ENCODE peak calls at places on chromosomes 5 and 9, in nine cellular contexts. L is A549; I is CD4-positive, CD25-positive, alpha-beta regulatory T cell; H is cardiac fibroblast; M is testis; X is gastrocnemius medialis; E is CD4-positive, alpha-beta memory T cell; C is heart right ventricle; V is endodermal cell. T is an unnamed sample.

GRCh38 chr9:37496020-37496419 is 10.3 kb downstream of the POLR1E start:
- DNase-seq in I (no peak), L (no peak), V (peak), H (no peak), M (no peak), X (no peak), C (no peak), E (no peak), T (no peak)

GRCh38 chr5:111252799-111253564 is 28.8 kb downstream of the CAMK4 start:
- DNase-seq in H (no peak), X (no peak), M (no peak), E (peak), L (no peak), C (no peak), V (no peak), I (peak), T (no peak)

GRCh38 chr9:71812385-71812784 is 44.1 kb upstream of the CEMIP2 start:
- DNase-seq in I (no peak), L (no peak), X (peak), M (peak), H (peak), C (peak), V (no peak), E (no peak), T (peak)

GRCh38 chr9:100579665-100580064 is 1.8 kb downstream of the CAVIN4 start:
- DNase-seq in M (no peak), L (no peak), X (no peak), C (no peak), V (no peak), H (peak), I (no peak), E (no peak), T (peak)

GRCh38 chr9:86714976-86715375 is 232.3 kb downstream of the GAS1 start:
- DNase-seq in X (no peak), V (no peak), L (no peak), E (no peak), M (no peak), I (no peak), C (no peak), H (peak), T (peak)

GRCh38 chr9:87392091-87392490 is 105.6 kb upstream of the DAPK1 start:
- DNase-seq in M (no peak), E (no peak), V (no peak), H (no peak), I (no peak), L (no peak), X (no peak), C (no peak), T (no peak)

GRCh38 chr9:68507796-68508145 is 32.9 kb downstream of the TMEM252 start:
- DNase-seq in I (no peak), X (no peak), C (no peak), E (no peak), H (no peak), M (no peak), V (no peak), L (no peak), T (no peak)

GRCh38 chr9:6498982-6499381 is 86.0 kb downstream of the UHRF2 start:
- DNase-seq in C (no peak), X (no peak), M (no peak), E (no peak), V (no peak), H (peak), L (no peak), I (no peak), T (peak)

GRCh38 chr9:134980516-134980915 is 62.8 kb upstream of the FCN1 start:
- DNase-seq in X (no peak), M (no peak), V (no peak), I (no peak), E (no peak), L (no peak), C (no peak), H (no peak), T (no peak)

GRCh38 chr9:80294318-80294717 is 722.6 kb downstream of the TLE4 start:
- DNase-seq in L (no peak), X (no peak), I (no peak), C (no peak), V (no peak), M (no peak), H (no peak), E (no peak), T (no peak)

GRCh38 chr9:100515578-100516494 is 42.9 kb downstream of the TMEFF1 start:
- DNase-seq in V (no peak), I (no peak), C (no peak), X (no peak), E (no peak), L (peak), H (peak), M (no peak), T (peak)

GRCh38 chr5:169762338-169763095 is 125.4 kb downstream of the DOCK2 start:
- DNase-seq in C (no peak), X (no peak), H (peak), L (no peak), I (no peak), E (no peak), V (no peak), M (no peak), T (no peak)

DNA sequence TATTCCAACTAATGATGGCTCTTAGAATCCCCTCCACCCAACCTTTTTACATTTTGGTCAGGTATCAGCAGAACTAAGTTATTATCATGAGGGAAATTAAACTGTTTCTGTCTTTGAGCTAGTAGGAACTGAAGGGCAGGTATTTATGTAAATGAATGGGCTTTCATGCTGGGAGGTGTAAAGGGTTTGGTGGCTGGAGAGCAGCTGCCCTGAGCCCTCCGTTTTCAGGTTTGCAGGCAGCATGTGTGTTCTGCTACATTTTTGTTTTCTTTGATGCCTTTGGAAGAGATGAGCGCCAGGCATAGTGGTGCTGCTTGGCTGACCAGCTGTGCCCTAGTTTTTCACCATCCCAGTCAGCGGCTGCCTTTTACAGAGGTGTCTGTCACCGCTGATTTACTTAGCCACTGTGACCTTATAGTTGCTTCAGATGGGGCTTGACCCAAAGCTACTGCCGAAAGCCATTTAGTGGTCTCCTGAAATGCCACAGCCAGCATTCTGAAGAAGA is 231.9 kb downstream of the MAST4 start:
- DNase-seq in E (no peak), M (no peak), L (no peak), I (no peak), H (no peak), V (peak), X (no peak), C (no peak), T (no peak)
- H3K4me3 ChIP-seq in E (no peak), M (no peak), L (no peak), I (peak), H (peak), V (peak), X (peak), C (peak), T (peak)

GRCh38 chr9:34651286-34651685 is 699 bp upstream of the IL11RA start:
- DNase-seq in E (no peak), I (no peak), C (no peak), L (no peak), M (peak), V (no peak), X (no peak), H (peak), T (peak)
- H3K4me3 ChIP-seq in E (no peak), I (no peak), C (peak), L (peak), M (no peak), V (peak), X (peak), H (peak), T (peak)

GRCh38 chr5:34913072-34913471 is 2.2 kb downstream of the RAD1 start:
- DNase-seq in C (no peak), V (no peak), H (no peak), X (no peak), E (no peak), I (no peak), L (no peak), M (no peak), T (no peak)
- H3K4me3 ChIP-seq in C (no peak), V (no peak), H (no peak), X (no peak), E (no peak), I (peak), L (no peak), M (no peak), T (no peak)

GRCh38 chr5:88826959-88827585 is 55.9 kb downstream of the MEF2C start:
- DNase-seq in V (no peak), E (no peak), I (no peak), H (peak), M (peak), X (no peak), L (no peak), C (peak), T (peak)
- H3K4me3 ChIP-seq in V (no peak), E (no peak), I (no peak), H (peak), M (no peak), X (peak), L (no peak), C (no peak), T (no peak)

DNA sequence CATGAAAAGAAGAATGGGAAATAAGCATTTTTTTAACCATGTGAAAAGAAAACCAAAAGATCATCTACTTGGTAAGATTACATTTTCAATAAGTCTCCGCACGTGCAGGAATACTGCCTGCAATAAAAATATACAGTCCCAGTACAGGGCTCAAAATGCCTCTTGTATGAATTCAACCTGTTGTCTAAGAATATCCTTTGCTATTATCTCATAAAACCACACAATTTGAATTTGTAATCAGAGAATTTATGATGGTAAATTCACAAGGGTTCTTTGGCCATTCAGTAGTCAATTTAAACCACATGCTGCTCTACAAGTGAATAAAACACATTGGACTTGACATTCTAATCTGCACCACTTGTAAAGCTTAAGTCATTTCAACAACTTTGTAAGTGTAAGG is 46.6 kb downstream of the ST8SIA4 start:
- DNase-seq in X (no peak), E (no peak), V (no peak), H (no peak), M (no peak), L (no peak), I (no peak), C (no peak), T (no peak)
- H3K4me3 ChIP-seq in X (no peak), E (no peak), V (no peak), H (no peak), M (no peak), L (no peak), I (peak), C (no peak), T (no peak)